ENCODE peak calls at places on chromosomes 2 and 18, in nine cellular contexts. One of them, this sample, is unnamed.

GRCh38 chr2:239263937-239264837 is 136.6 kb downstream of the HDAC4 start:
- DNase-seq in NCI-H1694 treated with DMSO at 0.1 percent for 48 hours: no peak
- DNase-seq in bronchial epithelial cell: no peak
- DNase-seq in putamen: no peak
- DNase-seq in amniotic stem cell: no peak
- DNase-seq in colonic mucosa: no peak
- DNase-seq in SW480: no peak
- DNase-seq in T-cell: no peak
- DNase-seq in NCI-H510A treated with DMSO at 0.1 percent for 48 hours: no peak
- DNase-seq in this sample: no peak

GRCh38 chr2:172783091-172783898 is 47.6 kb downstream of the RAPGEF4 start:
- DNase-seq in NCI-H510A treated with DMSO at 0.1 percent for 48 hours: no peak
- DNase-seq in bronchial epithelial cell: peak; percentile 50
- DNase-seq in amniotic stem cell: peak; percentile 50
- DNase-seq in NCI-H1694 treated with DMSO at 0.1 percent for 48 hours: no peak
- DNase-seq in T-cell: no peak
- DNase-seq in colonic mucosa: no peak
- DNase-seq in SW480: peak; percentile 91
- DNase-seq in putamen: no peak
- DNase-seq in this sample: peak; percentile 87

GRCh38 chr2:88866756-88867155 is 175.3 kb downstream of the RPIA start:
- DNase-seq in NCI-H1694 treated with DMSO at 0.1 percent for 48 hours: no peak
- DNase-seq in SW480: no peak
- DNase-seq in bronchial epithelial cell: no peak
- DNase-seq in amniotic stem cell: no peak
- DNase-seq in putamen: no peak
- DNase-seq in colonic mucosa: no peak
- DNase-seq in NCI-H510A treated with DMSO at 0.1 percent for 48 hours: no peak
- DNase-seq in T-cell: no peak
- DNase-seq in this sample: no peak

GRCh38 chr2:176827269-176827668 is 385.3 kb upstream of the HNRNPA3 start:
- DNase-seq in NCI-H510A treated with DMSO at 0.1 percent for 48 hours: no peak
- DNase-seq in SW480: no peak
- DNase-seq in putamen: no peak
- DNase-seq in amniotic stem cell: no peak
- DNase-seq in NCI-H1694 treated with DMSO at 0.1 percent for 48 hours: no peak
- DNase-seq in colonic mucosa: no peak
- DNase-seq in T-cell: no peak
- DNase-seq in bronchial epithelial cell: no peak
- DNase-seq in this sample: no peak

GRCh38 chr2:132465917-132466316 is 49.3 kb downstream of the GPR39 start:
- DNase-seq in NCI-H510A treated with DMSO at 0.1 percent for 48 hours: no peak
- DNase-seq in bronchial epithelial cell: peak; percentile 44
- DNase-seq in colonic mucosa: no peak
- DNase-seq in T-cell: no peak
- DNase-seq in amniotic stem cell: no peak
- DNase-seq in SW480: no peak
- DNase-seq in putamen: no peak
- DNase-seq in NCI-H1694 treated with DMSO at 0.1 percent for 48 hours: no peak
- DNase-seq in this sample: no peak

GRCh38 chr2:162403884-162404283 is 60.0 kb downstream of the GCA start:
- DNase-seq in NCI-H510A treated with DMSO at 0.1 percent for 48 hours: no peak
- DNase-seq in amniotic stem cell: no peak
- DNase-seq in colonic mucosa: peak; percentile 23
- DNase-seq in SW480: no peak
- DNase-seq in bronchial epithelial cell: peak; percentile 86
- DNase-seq in T-cell: no peak
- DNase-seq in NCI-H1694 treated with DMSO at 0.1 percent for 48 hours: no peak
- DNase-seq in putamen: no peak
- DNase-seq in this sample: peak; percentile 59

GRCh38 chr18:50720281-50720680 is 99.5 kb downstream of the MRO start:
- DNase-seq in bronchial epithelial cell: no peak
- DNase-seq in putamen: no peak
- DNase-seq in T-cell: no peak
- DNase-seq in NCI-H1694 treated with DMSO at 0.1 percent for 48 hours: no peak
- DNase-seq in amniotic stem cell: no peak
- DNase-seq in NCI-H510A treated with DMSO at 0.1 percent for 48 hours: no peak
- DNase-seq in SW480: no peak
- DNase-seq in colonic mucosa: no peak
- DNase-seq in this sample: no peak

GRCh38 chr2:45312275-45312674 is 298.8 kb downstream of the SRBD1 start:
- DNase-seq in T-cell: no peak
- DNase-seq in NCI-H510A treated with DMSO at 0.1 percent for 48 hours: no peak
- DNase-seq in NCI-H1694 treated with DMSO at 0.1 percent for 48 hours: no peak
- DNase-seq in colonic mucosa: no peak
- DNase-seq in bronchial epithelial cell: no peak
- DNase-seq in amniotic stem cell: no peak
- DNase-seq in SW480: no peak
- DNase-seq in putamen: no peak
- DNase-seq in this sample: no peak

GRCh38 chr18:78595924-78596573 is 383.6 kb upstream of the SALL3 start:
- DNase-seq in NCI-H1694 treated with DMSO at 0.1 percent for 48 hours: no peak
- DNase-seq in NCI-H510A treated with DMSO at 0.1 percent for 48 hours: no peak
- DNase-seq in SW480: no peak
- DNase-seq in amniotic stem cell: no peak
- DNase-seq in T-cell: no peak
- DNase-seq in colonic mucosa: no peak
- DNase-seq in bronchial epithelial cell: no peak
- DNase-seq in putamen: no peak
- DNase-seq in this sample: no peak

GRCh38 chr2:197889041-197889440 is 84.6 kb downstream of the PLCL1 start:
- DNase-seq in NCI-H510A treated with DMSO at 0.1 percent for 48 hours: no peak
- DNase-seq in amniotic stem cell: peak; percentile 19
- DNase-seq in colonic mucosa: no peak
- DNase-seq in NCI-H1694 treated with DMSO at 0.1 percent for 48 hours: no peak
- DNase-seq in SW480: no peak
- DNase-seq in T-cell: peak; percentile 25
- DNase-seq in bronchial epithelial cell: peak; percentile 82
- DNase-seq in putamen: peak; percentile 45
- DNase-seq in this sample: no peak

GRCh38 chr2:239119346-239120126 is 271.7 kb downstream of the TWIST2 start:
- DNase-seq in amniotic stem cell: no peak
- DNase-seq in NCI-H510A treated with DMSO at 0.1 percent for 48 hours: no peak
- DNase-seq in SW480: no peak
- DNase-seq in T-cell: no peak
- DNase-seq in putamen: no peak
- DNase-seq in colonic mucosa: no peak
- DNase-seq in bronchial epithelial cell: no peak
- DNase-seq in NCI-H1694 treated with DMSO at 0.1 percent for 48 hours: no peak
- DNase-seq in this sample: no peak

GRCh38 chr2:3659447-3660432 is 1.7 kb downstream of the ALLC start:
- DNase-seq in putamen: no peak
- DNase-seq in NCI-H1694 treated with DMSO at 0.1 percent for 48 hours: no peak
- DNase-seq in bronchial epithelial cell: no peak
- DNase-seq in amniotic stem cell: no peak
- DNase-seq in T-cell: no peak
- DNase-seq in SW480: no peak
- DNase-seq in NCI-H510A treated with DMSO at 0.1 percent for 48 hours: peak; percentile 30
- DNase-seq in colonic mucosa: no peak
- DNase-seq in this sample: no peak

GRCh38 chr2:200603972-200604371 is 18.2 kb downstream of the AOX1 start:
- DNase-seq in bronchial epithelial cell: peak; percentile 96
- DNase-seq in T-cell: no peak
- DNase-seq in colonic mucosa: no peak
- DNase-seq in NCI-H1694 treated with DMSO at 0.1 percent for 48 hours: no peak
- DNase-seq in SW480: no peak
- DNase-seq in putamen: no peak
- DNase-seq in amniotic stem cell: no peak
- DNase-seq in NCI-H510A treated with DMSO at 0.1 percent for 48 hours: no peak
- DNase-seq in this sample: peak; percentile 74

This sample was measured in NCI-H226.